ENCODE peak calls at places on chromosomes 16 and 17, in eight cellular contexts. U is prostate gland; E is effector memory CD4-positive, alpha-beta T cell; Y is tibial nerve; S is HCT116; N is upper lobe of right lung; L is ovary; A is colonic mucosa. F is an unnamed sample.

GRCh38 chr16:47887496-47887895 is 268.3 kb downstream of the ABCC12 start:
- DNase-seq in N (no peak), A (no peak), Y (no peak), L (no peak), S (no peak), U (no peak), E (no peak), F (no peak)

GRCh38 chr17:57677301-57677700 is 67.8 kb downstream of the CCDC182 start:
- DNase-seq in U (no peak), L (no peak), E (no peak), S (no peak), N (no peak), Y (no peak), A (peak; percentile 3), F (no peak)

GRCh38 chr16:77951788-77952187 is 70.6 kb upstream of the CLEC3A start:
- DNase-seq in L (no peak), E (no peak), U (peak; percentile 8), A (no peak), N (no peak), S (peak; percentile 18), Y (no peak), F (peak; percentile 53)

GRCh38 chr17:29138991-29139682 is 41.1 kb downstream of the MYO18A start:
- DNase-seq in E (no peak), S (no peak), A (peak; percentile 46), N (no peak), L (no peak), Y (no peak), U (no peak), F (no peak)

GRCh38 chr16:77307764-77308561 is 108.8 kb downstream of the SYCE1L start:
- DNase-seq in E (no peak), Y (no peak), N (no peak), L (no peak), U (no peak), S (no peak), A (no peak), F (no peak)

GRCh38 chr16:29806641-29807425 is 504 bp downstream of the MAZ start:
- DNase-seq in E (peak; percentile 41), U (peak; percentile 29), Y (no peak), N (peak; percentile 86), L (peak; percentile 78), S (no peak), A (peak; percentile 62), F (peak; percentile 89)

GRCh38 chr17:2137342-2138098 is 82.6 kb downstream of the HIC1 start:
- DNase-seq in U (peak; percentile 20), N (no peak), S (peak; percentile 34), A (no peak), Y (no peak), E (no peak), L (no peak), F (peak; percentile 77)

GRCh38 chr16:49733278-49734009 is 122.5 kb downstream of the ZNF423 start:
- DNase-seq in U (no peak), N (no peak), L (no peak), E (no peak), Y (no peak), S (no peak), A (no peak), F (no peak)

GRCh38 chr16:8567355-8568230 is 22.7 kb downstream of the TMEM114 start:
- DNase-seq in N (peak; percentile 72), Y (peak; percentile 38), L (peak; percentile 67), A (peak; percentile 82), S (peak; percentile 94), U (peak; percentile 53), E (peak; percentile 61), F (peak; percentile 78)

GRCh38 chr17:46053911-46054534 is 55.0 kb downstream of the STH start:
- DNase-seq in E (no peak), S (no peak), A (no peak), Y (no peak), L (no peak), U (no peak), N (no peak), F (no peak)

GRCh38 chr16:68022278-68022727 is 729 bp downstream of the DDX28 start:
- DNase-seq in Y (no peak), L (no peak), U (no peak), E (no peak), S (no peak), N (no peak), A (no peak), F (no peak)

GRCh38 chr16:68019167-68019680 is 3.5 kb upstream of the DPEP2NB start:
- DNase-seq in U (no peak), S (no peak), N (no peak), A (no peak), Y (no peak), E (no peak), L (no peak), F (no peak)

GRCh38 chr16:68022728-68023537 is at the start of the genes DDX28 and DUS2:
- DNase-seq in U (peak; percentile 88), Y (peak; percentile 87), E (peak; percentile 89), S (peak; percentile 84), N (peak; percentile 96), L (peak; percentile 91), A (peak; percentile 96), F (peak; percentile 91)

GRCh38 chr16:68015681-68016080 is at the start of gene DPEP2NB:
- DNase-seq in Y (no peak), U (no peak), E (no peak), A (no peak), L (no peak), S (no peak), N (no peak), F (no peak)

DNA sequence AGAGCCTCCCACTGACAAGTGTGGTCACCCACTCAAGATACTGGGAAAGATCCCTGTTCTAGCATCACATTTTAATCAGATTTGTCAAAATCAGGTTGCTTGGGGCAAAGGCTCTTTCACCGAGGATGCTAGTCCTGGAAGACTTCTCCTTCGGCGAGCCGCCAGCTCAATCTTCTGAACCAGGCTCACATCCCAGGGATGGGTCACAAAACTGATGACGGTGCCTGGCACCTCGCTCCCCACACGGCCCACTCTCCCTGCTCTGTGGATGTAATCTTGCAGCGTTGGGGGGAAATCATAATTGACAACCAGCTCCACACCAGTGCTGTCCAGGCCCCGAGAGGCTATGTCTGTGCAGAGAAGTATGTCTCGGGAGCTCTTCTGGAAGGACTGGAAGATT is 1.5 kb downstream of the DDX28 start:
- DNase-seq in S (no peak), A (no peak), U (no peak), E (no peak), Y (no peak), N (no peak), L (no peak), F (no peak)
- H3K4me3 ChIP-seq in S (peak overlapping the region; percentile 98), A (no peak overlapping the region), U (no peak overlapping the region), E (no peak overlapping the region), Y (no peak overlapping the region), N (no peak overlapping the region), L (no peak overlapping the region), F (no peak overlapping the region)

GRCh38 chr17:37278247-37278894 is 97.4 kb upstream of the C17orf78 start:
- DNase-seq in U (peak; percentile 46), L (no peak), A (no peak), Y (no peak), E (no peak), N (no peak), S (no peak), F (no peak)
- H3K36me3 ChIP-seq in U (no peaks in the 10 kb centered on the region), L (no peaks in the 10 kb centered on the region), A (no peaks in the 10 kb centered on the region), Y (no peaks in the 10 kb centered on the region), E (no peaks in the 10 kb centered on the region), N (peaks cover 32% of the 10 kb centered on the region), S (peaks cover 42% of the 10 kb centered on the region), F (peaks cover 5% of the 10 kb centered on the region)

DNA sequence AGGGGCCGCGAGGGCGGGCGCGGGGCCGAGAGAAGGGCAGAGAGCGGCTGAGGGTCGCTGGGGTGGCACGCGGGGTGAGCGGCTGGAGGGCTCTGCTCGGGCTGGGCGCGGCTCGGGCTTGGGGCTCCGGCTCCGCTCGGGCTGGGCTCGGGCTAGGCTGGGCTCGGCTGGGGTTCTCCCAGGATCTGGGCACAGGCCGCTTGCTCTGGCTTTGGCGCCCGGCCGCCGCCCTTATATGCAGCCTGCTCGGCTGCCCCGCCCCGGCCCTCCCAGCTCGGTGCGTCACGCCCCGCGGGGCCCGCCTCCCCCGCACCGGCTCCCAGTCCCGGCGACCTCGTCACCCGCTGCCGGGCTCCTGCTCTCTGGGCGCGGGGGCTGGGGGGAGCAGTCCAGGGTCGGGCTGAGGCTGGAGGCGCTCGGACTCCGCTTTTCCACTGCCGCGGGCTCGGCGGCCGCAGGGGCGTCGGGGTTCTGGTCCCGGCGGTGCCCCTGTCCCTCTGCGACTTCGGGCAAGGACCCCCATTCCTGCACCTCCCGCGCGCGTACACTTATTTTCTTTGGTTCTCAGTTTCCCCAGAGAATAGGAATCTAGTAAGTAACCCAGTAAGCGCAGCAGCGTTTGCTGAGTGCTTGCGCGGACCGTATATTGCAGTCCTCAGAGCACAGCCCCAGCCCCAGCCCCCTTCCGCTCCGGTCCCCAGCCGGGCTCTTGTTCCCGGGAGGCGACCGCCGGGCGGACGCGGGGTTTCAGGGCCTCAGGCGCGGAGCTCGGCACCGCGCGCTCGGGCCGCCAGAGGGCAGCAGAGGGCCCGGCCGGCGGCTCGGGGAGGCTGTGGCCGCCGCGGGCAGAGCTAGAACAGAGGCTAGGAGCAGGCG is at the start of gene RASD1:
- DNase-seq in S (no peak), A (peak; percentile 92), L (peak; percentile 91), Y (peak; percentile 85), N (peak; percentile 95), E (peak; percentile 71), U (peak; percentile 93), F (peak; percentile 99)
- H3K27me3 ChIP-seq in S (no peaks in the 10 kb centered on the region), A (peaks cover 8% of the 10 kb centered on the region), L (no peaks in the 10 kb centered on the region), Y (no peaks in the 10 kb centered on the region), N (no peaks in the 10 kb centered on the region), E (no peaks in the 10 kb centered on the region), U (no peaks in the 10 kb centered on the region), F (peaks cover 18% of the 10 kb centered on the region)

GRCh38 chr16:90018297-90019200 is 707 bp downstream of the DBNDD1 start:
- DNase-seq in S (no peak), N (no peak), L (no peak), A (no peak), U (peak; percentile 30), E (no peak), Y (no peak), F (peak; percentile 83)

GRCh38 chr16:90020838-90021382 is 1.7 kb upstream of the DBNDD1 start:
- DNase-seq in L (no peak), U (no peak), E (no peak), S (no peak), Y (no peak), N (no peak), A (no peak), F (no peak)

GRCh38 chr16:90019201-90019542 is at the start of gene DBNDD1:
- DNase-seq in U (no peak), N (no peak), E (no peak), Y (no peak), S (no peak), L (no peak), A (no peak), F (no peak)

GRCh38 chr16:90019543-90020259 is 445 bp upstream of the DBNDD1 start:
- DNase-seq in A (peak; percentile 40), U (no peak), S (no peak), E (peak; percentile 30), N (peak; percentile 78), L (peak; percentile 52), Y (no peak), F (peak; percentile 99)

DNA sequence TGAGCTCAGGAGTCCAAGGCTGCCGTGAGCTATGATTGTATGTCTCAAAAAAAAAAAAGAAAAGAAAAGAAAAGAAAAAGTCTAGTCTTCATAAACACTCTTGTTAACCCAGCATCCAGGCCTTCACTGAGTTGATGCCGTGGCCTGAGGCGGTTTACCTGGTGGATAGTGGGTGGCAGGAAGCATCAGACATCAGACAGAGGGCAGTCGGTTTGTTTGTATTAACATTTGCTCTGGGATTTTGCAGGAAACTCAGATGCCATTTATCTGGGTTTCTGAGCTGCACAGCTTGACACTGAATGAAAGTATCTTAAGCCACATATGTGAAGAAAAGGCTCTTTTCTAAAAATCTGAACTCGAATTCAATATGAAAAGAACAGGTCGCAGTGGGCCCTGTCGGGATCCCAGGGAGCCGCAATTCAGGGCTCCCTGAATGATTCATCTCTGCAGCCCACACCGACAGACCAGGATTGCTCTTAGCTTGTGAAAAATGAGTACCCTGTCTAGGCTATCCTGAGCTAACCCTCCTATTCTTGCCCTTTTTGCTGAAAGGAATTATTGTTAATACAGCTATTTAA is 1.1 kb upstream of the DBNDD1 start:
- DNase-seq in Y (no peak), A (no peak), E (no peak), L (no peak), N (no peak), U (no peak), S (no peak), F (peak; percentile 78)
- H3K4me3 ChIP-seq in Y (no peak overlapping the region), A (peak overlapping the region; percentile 53), E (peak overlapping the region; percentile 55), L (no peak overlapping the region), N (peak overlapping the region; percentile 55), U (peak overlapping the region; percentile 80), S (peak overlapping the region; percentile 66), F (peak overlapping the region; percentile 60)

F was measured in H7.